ENCODE peak calls at places on chromosomes 5 and 9, in five cellular contexts. Q, H, F, X and N are unnamed samples.

GRCh38 chr9:90835206-90835605 is 33.6 kb downstream of the SYK start:
- DNase-seq in Q (no peak), H (no peak), F (no peak), X (peak; percentile 4), N (no peak)

GRCh38 chr5:31095796-31096195 is 97.7 kb upstream of the CDH6 start:
- DNase-seq in Q (peak; percentile 8), H (no peak), F (no peak), X (no peak), N (no peak)

GRCh38 chr9:133221177-133221809 is 12.2 kb upstream of the OBP2B start:
- DNase-seq in Q (no peak), H (no peak), F (no peak), X (no peak), N (no peak)

GRCh38 chr5:16179936-16180788 is 571 bp upstream of the MARCHF11 start:
- DNase-seq in Q (no peak), H (no peak), F (no peak), X (peak; percentile 69), N (no peak)

GRCh38 chr9:101511009-101511408 is 22.6 kb upstream of the RNF20 start:
- DNase-seq in Q (no peak), H (no peak), F (no peak), X (no peak), N (no peak)

GRCh38 chr9:124680049-124680448 is 91.1 kb downstream of the NR6A1 start:
- DNase-seq in Q (no peak), H (no peak), F (no peak), X (no peak), N (no peak)

GRCh38 chr5:168047043-168047668 is 244.3 kb upstream of the WWC1 start:
- DNase-seq in Q (peak; percentile 22), H (peak; percentile 25), F (no peak), X (peak; percentile 92), N (peak; percentile 76)

GRCh38 chr5:103497782-103498181 is 64.8 kb downstream of the NUDT12 start:
- DNase-seq in Q (no peak), H (no peak), F (no peak), X (no peak), N (no peak)

GRCh38 chr9:114317665-114318357 is 5.1 kb upstream of the ORM1 start:
- DNase-seq in Q (peak; percentile 85), H (peak; percentile 63), F (no peak), X (no peak), N (no peak)

GRCh38 chr5:38593959-38594358 is 37.5 kb upstream of the LIFR start:
- DNase-seq in Q (no peak), H (no peak), F (no peak), X (no peak), N (no peak)

GRCh38 chr5:16806691-16807433 is 129.2 kb downstream of the MYO10 start:
- DNase-seq in Q (peak; percentile 66), H (no peak), F (no peak), X (no peak), N (no peak)

GRCh38 chr9:88835038-88835466 is 156.2 kb upstream of the S1PR3 start:
- DNase-seq in Q (peak; percentile 79), H (peak; percentile 52), F (peak; percentile 45), X (no peak), N (no peak)

GRCh38 chr9:10260501-10260900 is 352.3 kb downstream of the PTPRD start:
- DNase-seq in Q (no peak), H (no peak), F (no peak), X (no peak), N (no peak)

GRCh38 chr5:56499877-56500276 is 266.7 kb upstream of the ANKRD55 start:
- DNase-seq in Q (no peak), H (no peak), F (no peak), X (no peak), N (no peak)

GRCh38 chr9:121597693-121598166 is 53.7 kb upstream of the DAB2IP start:
- DNase-seq in Q (no peak), H (no peak), F (no peak), X (no peak), N (no peak)

GRCh38 chr9:121601234-121601633 is 50.2 kb upstream of the DAB2IP start:
- DNase-seq in Q (no peak), H (peak; percentile 65), F (no peak), X (no peak), N (no peak)

GRCh38 chr9:121598167-121599000 is 53.0 kb upstream of the DAB2IP start:
- DNase-seq in Q (peak; percentile 86), H (peak; percentile 89), F (no peak), X (peak; percentile 97), N (no peak)

GRCh38 chr9:121599186-121599871 is 52.1 kb upstream of the DAB2IP start:
- DNase-seq in Q (peak; percentile 26), H (peak; percentile 63), F (no peak), X (peak; percentile 95), N (no peak)

GRCh38 chr9:121599872-121600585 is 51.4 kb upstream of the DAB2IP start:
- DNase-seq in Q (no peak), H (peak; percentile 17), F (no peak), X (peak; percentile 70), N (no peak)
- H3K9ac ChIP-seq in Q (peak overlapping the region; percentile 19), H (peak overlapping the region; percentile 45), F (no peak overlapping the region), X (peak overlapping the region; percentile 45), N (no peak overlapping the region)

GRCh38 chr9:94639045-94639995 is at the start of gene FBP1:
- DNase-seq in Q (no peak), H (peak; percentile 48), F (peak; percentile 17), X (peak; percentile 76), N (no peak)

GRCh38 chr9:94642526-94642925 is 3.2 kb upstream of the FBP1 start:
- DNase-seq in Q (no peak), H (no peak), F (no peak), X (no peak), N (no peak)

GRCh38 chr9:94639996-94640376 is 668 bp upstream of the FBP1 start:
- DNase-seq in Q (no peak), H (no peak), F (no peak), X (peak; percentile 89), N (no peak)

GRCh38 chr9:94643176-94643575 is 3.9 kb upstream of the FBP1 start:
- DNase-seq in Q (no peak), H (no peak), F (no peak), X (no peak), N (no peak)

GRCh38 chr9:94638335-94639044 is 828 bp downstream of the FBP1 start:
- DNase-seq in Q (no peak), H (no peak), F (no peak), X (no peak), N (no peak)
- H3K27me3 ChIP-seq in Q (peaks cover 43% of the 10 kb centered on the region), H (peaks cover 33% of the 10 kb centered on the region), F (peaks cover 2% of the 10 kb centered on the region), X (peaks cover 67% of the 10 kb centered on the region), N (no peaks in the 10 kb centered on the region)

GRCh38 chr5:10593531-10594181 is 29.8 kb downstream of the ANKRD33B start:
- DNase-seq in Q (no peak), H (no peak), F (no peak), X (no peak), N (no peak)

GRCh38 chr5:10591159-10591558 is 27.3 kb downstream of the ANKRD33B start:
- DNase-seq in Q (no peak), H (no peak), F (peak; percentile 44), X (no peak), N (no peak)

GRCh38 chr5:10591946-10592345 is 28.1 kb downstream of the ANKRD33B start:
- DNase-seq in Q (no peak), H (no peak), F (peak; percentile 39), X (no peak), N (no peak)

GRCh38 chr5:10594591-10595210 is 30.8 kb downstream of the ANKRD33B start:
- DNase-seq in Q (peak; percentile 49), H (no peak), F (no peak), X (peak; percentile 54), N (no peak)

DNA sequence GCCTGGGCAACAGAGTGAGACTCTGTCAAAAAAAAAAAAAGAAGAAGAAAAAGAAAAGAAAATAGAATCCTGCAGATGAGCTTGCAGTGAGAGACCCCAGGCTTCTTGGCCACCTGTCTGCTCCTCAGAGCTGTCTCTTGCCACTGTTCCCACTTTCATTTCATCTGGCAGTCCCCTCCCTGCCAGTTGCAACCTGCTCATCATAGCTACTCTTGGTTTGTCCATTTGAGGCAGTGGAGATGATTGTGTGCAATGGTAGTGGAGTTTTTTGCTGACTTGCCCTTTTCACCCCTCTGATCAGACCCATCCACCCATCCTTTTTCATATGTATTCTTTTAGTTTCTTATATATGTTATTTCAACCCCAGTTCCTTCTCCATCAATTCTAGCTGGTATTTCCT is 28.7 kb downstream of the ANKRD33B start:
- DNase-seq in Q (no peak), H (no peak), F (no peak), X (no peak), N (no peak)
- H3K9ac ChIP-seq in Q (no peak overlapping the region), H (no peak overlapping the region), F (no peak overlapping the region), X (no peak overlapping the region), N (no peak overlapping the region)

DNA sequence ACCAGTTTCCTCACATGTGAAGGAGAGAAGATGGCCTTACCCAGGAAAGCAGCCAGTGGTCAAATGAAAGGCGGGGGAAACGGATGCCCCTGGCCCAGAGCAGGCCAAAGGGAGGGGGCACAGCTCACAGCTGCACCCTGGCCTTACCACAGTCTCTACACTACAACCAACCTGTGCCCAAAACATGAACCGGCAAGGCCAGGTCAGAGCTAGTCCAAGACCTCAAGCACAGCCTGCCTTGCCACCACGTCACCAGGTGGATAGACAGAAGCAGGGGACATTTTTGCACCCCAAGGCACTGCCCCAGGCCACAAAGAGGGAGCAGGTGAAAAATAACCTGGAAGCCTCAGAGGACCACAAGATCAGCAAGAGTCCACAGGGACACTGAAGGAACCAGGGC is 4.5 kb downstream of the GRIN1 start:
- DNase-seq in Q (no peak), H (no peak), F (no peak), X (no peak), N (no peak)
- H3K27me3 ChIP-seq in Q (peaks cover 47% of the 10 kb centered on the region), H (peaks cover 16% of the 10 kb centered on the region), F (peaks cover 20% of the 10 kb centered on the region), X (peaks cover 68% of the 10 kb centered on the region), N (no peaks in the 10 kb centered on the region)

GRCh38 chr5:151030377-151030776 is 10.0 kb downstream of the GPX3 start:
- DNase-seq in Q (no peak), H (no peak), F (no peak), X (no peak), N (no peak)
- H3K9ac ChIP-seq in Q (no peak overlapping the region), H (no peak overlapping the region), F (no peak overlapping the region), X (no peak overlapping the region), N (no peak overlapping the region)

GRCh38 chr5:3622961-3623360 is 27.3 kb downstream of the IRX1 start:
- DNase-seq in Q (no peak), H (no peak), F (no peak), X (no peak), N (no peak)

DNA sequence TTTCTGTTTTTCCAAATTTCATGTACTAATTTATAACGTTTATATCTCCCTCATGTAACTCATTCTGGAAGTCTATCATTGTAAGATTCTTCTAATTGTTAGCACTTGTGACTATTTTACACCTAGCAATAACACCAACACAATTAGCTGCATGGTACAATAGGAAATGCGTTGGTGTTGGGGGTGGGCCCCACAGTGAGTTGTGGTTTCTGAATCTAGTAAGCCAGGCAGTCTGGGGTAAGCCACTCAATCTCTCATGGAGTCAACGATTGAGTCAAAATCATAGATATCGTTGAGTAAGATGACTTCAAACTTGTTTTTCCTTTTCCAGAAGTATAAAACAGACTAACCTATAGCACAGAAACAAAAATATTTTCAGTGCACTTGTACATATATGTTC is 30.0 kb downstream of the IRX1 start:
- DNase-seq in Q (no peak), H (no peak), F (no peak), X (no peak), N (no peak)
- H3K27me3 ChIP-seq in Q (no peaks in the 10 kb centered on the region), H (no peaks in the 10 kb centered on the region), F (no peaks in the 10 kb centered on the region), X (no peaks in the 10 kb centered on the region), N (no peaks in the 10 kb centered on the region)

DNA sequence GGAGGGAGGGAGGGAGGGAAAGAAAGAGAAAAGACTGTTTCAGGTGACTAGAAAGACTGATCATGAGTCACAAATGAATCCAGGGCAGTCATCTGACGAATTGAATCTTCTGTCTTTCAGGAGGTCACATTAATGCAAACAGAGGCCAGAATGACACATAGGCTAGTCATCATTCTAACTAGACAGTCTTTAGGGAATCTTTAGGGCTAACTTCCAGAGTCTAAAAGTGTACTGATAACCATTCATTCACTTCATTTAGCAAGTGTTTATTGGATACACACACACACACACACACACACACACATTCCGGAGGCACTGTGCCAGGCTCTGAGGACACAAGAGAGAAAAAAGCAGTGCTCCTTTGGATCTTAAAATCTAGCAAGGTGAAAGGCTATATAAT is 156.7 kb downstream of the EBF1 start:
- DNase-seq in Q (peak; percentile 91), H (peak; percentile 96), F (no peak), X (no peak), N (no peak)
- H3K9ac ChIP-seq in Q (no peak overlapping the region), H (no peak overlapping the region), F (no peak overlapping the region), X (no peak overlapping the region), N (no peak overlapping the region)